ENCODE peak calls at places on chromosomes 1 and 21, in eight cellular contexts. S, Z, M, V, G, O, A and B are unnamed samples.

GRCh38 chr1:79197421-79197820 is 190.9 kb upstream of the ADGRL4 start:
- DNase-seq in S (no peak), Z (no peak), M (no peak), V (no peak), G (no peak), O (peak), A (no peak), B (no peak)

GRCh38 chr21:15837603-15838002 is 107.8 kb downstream of the USP25 start:
- DNase-seq in S (no peak), Z (no peak), M (no peak), V (no peak), G (no peak), O (peak), A (no peak), B (no peak)

GRCh38 chr1:17439250-17440073 is at the start of gene RCC2:
- DNase-seq in S (peak), Z (peak), M (peak), V (peak), G (peak), O (peak), A (peak), B (peak)

GRCh38 chr1:28893403-28894102 is 20.8 kb upstream of the EPB41 start:
- DNase-seq in S (no peak), Z (peak), M (no peak), V (no peak), G (no peak), O (peak), A (no peak), B (no peak)

GRCh38 chr1:9615316-9616063 is 26.8 kb downstream of the TMEM201 start:
- DNase-seq in S (no peak), Z (peak), M (peak), V (peak), G (no peak), O (peak), A (peak), B (peak)

GRCh38 chr1:242770366-242770765 is 245.9 kb upstream of the PLD5 start:
- DNase-seq in S (no peak), Z (no peak), M (no peak), V (no peak), G (no peak), O (no peak), A (no peak), B (no peak)

GRCh38 chr1:67285780-67286488 is 21.7 kb upstream of the IL12RB2 start:
- DNase-seq in S (no peak), Z (no peak), M (no peak), V (no peak), G (no peak), O (peak), A (no peak), B (no peak)

GRCh38 chr1:184622136-184622823 is 132.4 kb downstream of the EDEM3 start:
- DNase-seq in S (no peak), Z (no peak), M (no peak), V (peak), G (peak), O (peak), A (peak), B (no peak)

GRCh38 chr1:12143631-12144155 is 23.1 kb upstream of the TNFRSF1B start:
- DNase-seq in S (no peak), Z (peak), M (no peak), V (peak), G (peak), O (peak), A (no peak), B (peak)

GRCh38 chr1:3634059-3634800 is 9.4 kb downstream of the TPRG1L start:
- DNase-seq in S (no peak), Z (no peak), M (no peak), V (no peak), G (no peak), O (no peak), A (no peak), B (no peak)

GRCh38 chr1:203309115-203309429 is 3.8 kb downstream of the BTG2 start:
- DNase-seq in S (no peak), Z (no peak), M (no peak), V (no peak), G (no peak), O (no peak), A (no peak), B (no peak)

GRCh38 chr1:71565267-71565666 is 484.4 kb upstream of the ZRANB2 start:
- DNase-seq in S (no peak), Z (no peak), M (no peak), V (no peak), G (no peak), O (no peak), A (no peak), B (no peak)

GRCh38 chr1:244221961-244222360 is 170.9 kb downstream of the ZBTB18 start:
- DNase-seq in S (no peak), Z (no peak), M (no peak), V (no peak), G (no peak), O (no peak), A (no peak), B (no peak)

GRCh38 chr1:102879439-102879993 is 228.8 kb downstream of the COL11A1 start:
- DNase-seq in S (no peak), Z (no peak), M (no peak), V (peak), G (no peak), O (peak), A (no peak), B (no peak)

GRCh38 chr1:186102559-186103148 is 272.4 kb downstream of the TPR start:
- DNase-seq in S (no peak), Z (no peak), M (no peak), V (peak), G (no peak), O (peak), A (no peak), B (no peak)

GRCh38 chr1:39652534-39652933 is 13.1 kb upstream of the HEYL start:
- DNase-seq in S (no peak), Z (no peak), M (no peak), V (no peak), G (no peak), O (no peak), A (no peak), B (no peak)

GRCh38 chr1:206954616-206955342 is 8.5 kb upstream of the PIGR start:
- DNase-seq in S (no peak), Z (no peak), M (no peak), V (no peak), G (no peak), O (no peak), A (no peak), B (no peak)

GRCh38 chr1:150578278-150579109 is 916 bp downstream of the MCL1 start:
- DNase-seq in S (no peak), Z (peak), M (peak), V (peak), G (peak), O (peak), A (no peak), B (peak)

GRCh38 chr1:38063616-38064015 is 17.0 kb upstream of the POU3F1 start:
- DNase-seq in S (no peak), Z (no peak), M (no peak), V (no peak), G (no peak), O (no peak), A (no peak), B (no peak)

GRCh38 chr1:38331496-38332210 is 285.1 kb upstream of the POU3F1 start:
- DNase-seq in S (no peak), Z (no peak), M (no peak), V (no peak), G (no peak), O (no peak), A (no peak), B (no peak)

GRCh38 chr21:39613029-39613934 is 542 bp downstream of the B3GALT5 start:
- DNase-seq in S (no peak), Z (no peak), M (no peak), V (no peak), G (no peak), O (no peak), A (no peak), B (no peak)

GRCh38 chr1:242002528-242002927 is 3.6 kb upstream of the MAP1LC3C start:
- DNase-seq in S (no peak), Z (no peak), M (no peak), V (no peak), G (no peak), O (no peak), A (no peak), B (no peak)

GRCh38 chr1:32772281-32773017 is 44.7 kb downstream of the YARS1 start:
- DNase-seq in S (no peak), Z (no peak), M (no peak), V (no peak), G (no peak), O (no peak), A (no peak), B (no peak)

GRCh38 chr1:35929730-35930592 is 944 bp upstream of the AGO3 start:
- DNase-seq in S (no peak), Z (peak), M (peak), V (peak), G (peak), O (peak), A (peak), B (peak)

GRCh38 chr1:231827337-231828105 is 200.9 kb downstream of the DISC1 start:
- DNase-seq in S (no peak), Z (no peak), M (no peak), V (peak), G (no peak), O (peak), A (no peak), B (no peak)

GRCh38 chr1:60906039-60906438 is 176.3 kb upstream of the NFIA start:
- DNase-seq in S (no peak), Z (no peak), M (no peak), V (no peak), G (no peak), O (no peak), A (no peak), B (no peak)

GRCh38 chr1:175146535-175147213 is 45.9 kb downstream of the KIAA0040 start:
- DNase-seq in S (peak), Z (peak), M (peak), V (peak), G (peak), O (peak), A (peak), B (peak)

GRCh38 chr1:230099435-230099834 is 32.4 kb downstream of the GALNT2 start:
- DNase-seq in S (no peak), Z (no peak), M (no peak), V (no peak), G (no peak), O (no peak), A (no peak), B (no peak)

GRCh38 chr1:155323729-155324040 is 3.0 kb downstream of the RUSC1 start:
- DNase-seq in S (peak), Z (peak), M (peak), V (peak), G (peak), O (peak), A (peak), B (peak)

GRCh38 chr1:103074224-103074623 is 34.1 kb downstream of the COL11A1 start:
- DNase-seq in S (no peak), Z (no peak), M (no peak), V (no peak), G (no peak), O (no peak), A (no peak), B (no peak)

GRCh38 chr1:24108334-24109165 is 3.4 kb downstream of the MYOM3 start:
- DNase-seq in S (no peak), Z (no peak), M (peak), V (peak), G (no peak), O (peak), A (no peak), B (peak)

GRCh38 chr1:244796719-244797406 is 38.6 kb upstream of the COX20 start:
- DNase-seq in S (peak), Z (peak), M (peak), V (peak), G (peak), O (peak), A (peak), B (no peak)

GRCh38 chr1:29279896-29280779 is 43.8 kb downstream of the PTPRU start:
- DNase-seq in S (no peak), Z (no peak), M (no peak), V (no peak), G (no peak), O (peak), A (no peak), B (no peak)

GRCh38 chr1:77378723-77379533 is 97.1 kb downstream of the AK5 start:
- DNase-seq in S (no peak), Z (no peak), M (no peak), V (peak), G (no peak), O (no peak), A (no peak), B (no peak)

GRCh38 chr1:54867717-54868057 is 19.3 kb downstream of the DHCR24 start:
- DNase-seq in S (no peak), Z (no peak), M (no peak), V (no peak), G (no peak), O (no peak), A (no peak), B (peak)

GRCh38 chr21:45985471-45986315 is 4.1 kb downstream of the COL6A1 start:
- DNase-seq in S (no peak), Z (no peak), M (no peak), V (no peak), G (no peak), O (no peak), A (no peak), B (peak)

GRCh38 chr1:104648269-104648691 is 898.6 kb downstream of the AMY1C start:
- DNase-seq in S (no peak), Z (no peak), M (no peak), V (no peak), G (no peak), O (no peak), A (no peak), B (no peak)

GRCh38 chr1:65527211-65527610 is 106.7 kb downstream of the LEPR start:
- DNase-seq in S (no peak), Z (no peak), M (no peak), V (peak), G (no peak), O (peak), A (no peak), B (no peak)

GRCh38 chr1:67441183-67441582 is 11.0 kb upstream of the SERBP1 start:
- DNase-seq in S (peak), Z (no peak), M (peak), V (no peak), G (peak), O (peak), A (no peak), B (no peak)